ENCODE peak calls at places on chromosomes 11 and 22, in ten cellular contexts. G, Z, D, V, B, Q, T, K, C and S are unnamed samples.

GRCh38 chr11:117303101-117303500 is 12.0 kb downstream of the BACE1-AS start:
- DNase-seq in G (no peak), Z (no peak), D (no peak), V (no peak), B (no peak), Q (no peak), T (no peak), K (no peak), C (no peak), S (no peak)

GRCh38 chr11:208177-208916 is 839 bp downstream of the RIC8A start:
- DNase-seq in G (peak; percentile 91), Z (peak; percentile 92), D (peak; percentile 73), V (peak; percentile 71), B (peak; percentile 93), Q (peak; percentile 88), T (peak; percentile 63), K (peak; percentile 56), C (peak; percentile 82), S (peak; percentile 75)

GRCh38 chr22:32615874-32616564 is 141.4 kb downstream of the FBXO7 start:
- DNase-seq in G (no peak), Z (peak; percentile 34), D (no peak), V (no peak), B (no peak), Q (no peak), T (no peak), K (no peak), C (no peak), S (no peak)

GRCh38 chr11:67316882-67317364 is 13.6 kb downstream of the SSH3 start:
- DNase-seq in G (no peak), Z (no peak), D (peak; percentile 86), V (peak; percentile 66), B (no peak), Q (no peak), T (no peak), K (no peak), C (no peak), S (no peak)

GRCh38 chr11:13098890-13099289 is 89.8 kb downstream of the RASSF10 start:
- DNase-seq in G (no peak), Z (no peak), D (no peak), V (no peak), B (no peak), Q (no peak), T (no peak), K (no peak), C (no peak), S (no peak)

GRCh38 chr11:117820071-117820470 is 4.5 kb downstream of the FXYD2 start:
- DNase-seq in G (no peak), Z (no peak), D (no peak), V (no peak), B (no peak), Q (peak; percentile 48), T (no peak), K (no peak), C (no peak), S (no peak)

GRCh38 chr11:30131535-30131934 is 99.3 kb upstream of the FSHB start:
- DNase-seq in G (no peak), Z (no peak), D (no peak), V (peak; percentile 66), B (no peak), Q (no peak), T (no peak), K (peak; percentile 13), C (no peak), S (no peak)

GRCh38 chr11:57979532-57980079 is 44.1 kb upstream of the OR9Q1 start:
- DNase-seq in G (no peak), Z (no peak), D (no peak), V (no peak), B (no peak), Q (no peak), T (no peak), K (no peak), C (no peak), S (no peak)

GRCh38 chr22:50606561-50607365 is 6.2 kb downstream of the MAPK8IP2 start:
- DNase-seq in G (no peak), Z (no peak), D (no peak), V (no peak), B (no peak), Q (no peak), T (no peak), K (no peak), C (no peak), S (no peak)

GRCh38 chr22:48574776-48575566 is 1252.7 kb downstream of the BRD1 start:
- DNase-seq in G (peak; percentile 52), Z (peak; percentile 92), D (peak; percentile 79), V (peak; percentile 3), B (peak; percentile 3), Q (peak; percentile 12), T (no peak), K (no peak), C (no peak), S (no peak)

GRCh38 chr11:117868088-117868487 is 8.4 kb downstream of the FXYD6 start:
- DNase-seq in G (no peak), Z (no peak), D (no peak), V (no peak), B (no peak), Q (no peak), T (no peak), K (no peak), C (no peak), S (no peak)

DNA sequence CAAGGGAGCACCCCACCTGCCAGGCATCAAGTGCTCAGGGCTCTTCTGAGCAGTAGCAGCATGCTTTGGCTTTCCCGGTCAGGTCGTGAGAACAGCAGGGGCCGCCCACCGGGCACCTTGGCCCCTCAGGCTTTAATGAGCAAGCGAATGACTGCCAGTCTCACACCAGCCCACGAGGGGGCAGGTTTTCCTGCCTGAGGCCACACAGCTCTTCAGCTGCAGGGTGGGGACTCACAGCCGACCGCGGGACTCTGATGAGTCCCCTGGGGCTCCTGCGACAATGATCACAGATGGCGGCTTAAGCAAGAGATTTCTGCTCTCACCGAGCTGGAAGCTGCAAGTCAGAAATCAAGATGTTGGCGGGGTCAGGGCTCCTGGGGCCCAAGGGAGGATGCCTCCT is 14.3 kb upstream of the FGF19 start:
- DNase-seq in G (no peak), Z (peak; percentile 94), D (peak; percentile 60), V (peak; percentile 22), B (peak; percentile 48), Q (no peak), T (no peak), K (no peak), C (no peak), S (peak; percentile 9)
- TF ChIP-seq CTCF in G (no peak), Z (peak; percentile 85), D (peak; percentile 43), V (peak; percentile 47), B (peak; percentile 33), Q (no peak), T (no peak), K (peak; percentile 51), C (no peak), S (peak; percentile 70)

GRCh38 chr11:123195182-123196059 is at the start of gene CLMP:
- DNase-seq in G (no peak), Z (peak; percentile 71), D (peak; percentile 35), V (peak; percentile 70), B (peak; percentile 93), Q (peak; percentile 53), T (no peak), K (peak; percentile 63), C (no peak), S (peak; percentile 69)
- H3K4me3 ChIP-seq in G (peak within 1 kb of the TSS; percentile 51), Z (peak within 1 kb of the TSS; percentile 49), D (peak within 1 kb of the TSS; percentile 81), V (peak within 1 kb of the TSS; percentile 79), B (peak within 1 kb of the TSS; percentile 95), Q (peak within 1 kb of the TSS; percentile 32), T (peak within 1 kb of the TSS; percentile 22), K (peak within 1 kb of the TSS; percentile 38), C (peak within 1 kb of the TSS; percentile 46), S (peak within 1 kb of the TSS; percentile 72)

GRCh38 chr11:62054081-62054480 is 69.7 kb upstream of the INCENP start:
- DNase-seq in G (no peak), Z (no peak), D (no peak), V (no peak), B (no peak), Q (no peak), T (no peak), K (no peak), C (no peak), S (no peak)

GRCh38 chr11:62050716-62051115 is 73.1 kb upstream of the INCENP start:
- DNase-seq in G (no peak), Z (no peak), D (no peak), V (no peak), B (no peak), Q (no peak), T (no peak), K (no peak), C (no peak), S (no peak)

GRCh38 chr11:62057069-62057468 is 66.7 kb upstream of the INCENP start:
- DNase-seq in G (no peak), Z (no peak), D (no peak), V (no peak), B (no peak), Q (no peak), T (no peak), K (no peak), C (no peak), S (no peak)

GRCh38 chr11:62055970-62056369 is 67.8 kb upstream of the INCENP start:
- DNase-seq in G (no peak), Z (no peak), D (no peak), V (no peak), B (no peak), Q (no peak), T (no peak), K (no peak), C (no peak), S (no peak)

GRCh38 chr11:62054484-62055121 is 69.2 kb upstream of the INCENP start:
- DNase-seq in G (peak; percentile 54), Z (no peak), D (peak; percentile 53), V (peak; percentile 56), B (peak; percentile 25), Q (peak; percentile 72), T (no peak), K (no peak), C (peak; percentile 18), S (peak; percentile 20)
- TF ChIP-seq CTCF in G (peak; percentile 61), Z (peak; percentile 31), D (peak; percentile 91), V (peak; percentile 33), B (peak; percentile 16), Q (peak; percentile 44), T (no peak), K (peak; percentile 24), C (no peak), S (peak; percentile 31)

GRCh38 chr11:72520815-72521214 is 86.5 kb upstream of the CLPB start:
- DNase-seq in G (no peak), Z (no peak), D (no peak), V (no peak), B (no peak), Q (no peak), T (no peak), K (no peak), C (no peak), S (no peak)

GRCh38 chr11:72521672-72522071 is 87.3 kb upstream of the CLPB start:
- DNase-seq in G (no peak), Z (no peak), D (no peak), V (no peak), B (no peak), Q (no peak), T (no peak), K (no peak), C (no peak), S (no peak)

GRCh38 chr11:72523991-72524390 is 89.7 kb upstream of the CLPB start:
- DNase-seq in G (no peak), Z (no peak), D (no peak), V (no peak), B (no peak), Q (no peak), T (no peak), K (no peak), C (no peak), S (no peak)

GRCh38 chr11:72522186-72522585 is 87.9 kb upstream of the CLPB start:
- DNase-seq in G (no peak), Z (no peak), D (no peak), V (no peak), B (no peak), Q (no peak), T (no peak), K (no peak), C (no peak), S (no peak)

GRCh38 chr11:72519220-72519881 is 85.0 kb upstream of the CLPB start:
- DNase-seq in G (no peak), Z (no peak), D (no peak), V (no peak), B (peak; percentile 34), Q (no peak), T (no peak), K (no peak), C (no peak), S (no peak)
- H3K4me3 ChIP-seq in G (peak overlapping the region; percentile 40), Z (no peak overlapping the region), D (no peak overlapping the region), V (peak overlapping the region; percentile 10), B (peak overlapping the region; percentile 31), Q (no peak overlapping the region), T (no peak overlapping the region), K (peak overlapping the region; percentile 8), C (peak overlapping the region; percentile 21), S (no peak overlapping the region)